ENCODE peak calls at places on chromosomes 11 and 22, in five cellular contexts. One of them, this sample, is unnamed.

GRCh38 chr11:503179-503981 is 3.7 kb downstream of the RNH1 start:
- DNase-seq in A549: no peak
- DNase-seq in HepG2: no peak
- DNase-seq in GM12878: peak; percentile 38
- DNase-seq in K562: peak; percentile 62
- DNase-seq in this sample: no peak

GRCh38 chr11:117189191-117189940 is 9.8 kb upstream of the TAGLN start:
- DNase-seq in A549: no peak
- DNase-seq in HepG2: no peak
- DNase-seq in GM12878: peak; percentile 68
- DNase-seq in K562: no peak
- DNase-seq in this sample: no peak

GRCh38 chr11:11407738-11408084 is 54.7 kb upstream of the CSNK2A3 start:
- DNase-seq in A549: no peak
- DNase-seq in HepG2: no peak
- DNase-seq in GM12878: no peak
- DNase-seq in K562: no peak
- DNase-seq in this sample: no peak

GRCh38 chr11:79982185-79982584 is 541.4 kb upstream of the TENM4 start:
- DNase-seq in A549: no peak
- DNase-seq in HepG2: no peak
- DNase-seq in GM12878: no peak
- DNase-seq in K562: no peak
- DNase-seq in this sample: no peak

GRCh38 chr22:44353063-44353440 is 40.3 kb upstream of the SHISAL1 start:
- DNase-seq in A549: no peak
- DNase-seq in HepG2: no peak
- DNase-seq in GM12878: no peak
- DNase-seq in K562: no peak
- DNase-seq in this sample: no peak

GRCh38 chr22:19515654-19516377 is 8.4 kb downstream of the CLDN5 start:
- DNase-seq in A549: no peak
- DNase-seq in HepG2: no peak
- DNase-seq in GM12878: no peak
- DNase-seq in K562: no peak
- DNase-seq in this sample: no peak

GRCh38 chr11:34327804-34328631 is 29.8 kb downstream of the ABTB2 start:
- DNase-seq in A549: no peak
- DNase-seq in HepG2: no peak
- DNase-seq in GM12878: no peak
- DNase-seq in K562: no peak
- DNase-seq in this sample: no peak

GRCh38 chr11:93843906-93844305 is 6.5 kb downstream of the VSTM5 start:
- DNase-seq in A549: no peak
- DNase-seq in HepG2: no peak
- DNase-seq in GM12878: no peak
- DNase-seq in K562: no peak
- DNase-seq in this sample: no peak

GRCh38 chr22:48084041-48084748 is 1321.7 kb downstream of the TBC1D22A start:
- DNase-seq in A549: no peak
- DNase-seq in HepG2: no peak
- DNase-seq in GM12878: peak; percentile 53
- DNase-seq in K562: no peak
- DNase-seq in this sample: no peak

GRCh38 chr11:84498016-84498415 is 1129.1 kb downstream of the DLG2 start:
- DNase-seq in A549: no peak
- DNase-seq in HepG2: no peak
- DNase-seq in GM12878: no peak
- DNase-seq in K562: no peak
- DNase-seq in this sample: no peak

GRCh38 chr22:33917744-33918406 is 2.4 kb downstream of the LARGE1 start:
- DNase-seq in A549: peak; percentile 26
- DNase-seq in HepG2: peak; percentile 36
- DNase-seq in GM12878: peak; percentile 37
- DNase-seq in K562: no peak
- DNase-seq in this sample: no peak

GRCh38 chr11:62601114-62601363 is 626 bp downstream of the MTA2 start:
- DNase-seq in A549: no peak
- DNase-seq in HepG2: no peak
- DNase-seq in GM12878: no peak
- DNase-seq in K562: peak; percentile 60
- DNase-seq in this sample: no peak

GRCh38 chr11:110463153-110463552 is 33.4 kb downstream of the FDX1 start:
- DNase-seq in A549: peak; percentile 41
- DNase-seq in HepG2: no peak
- DNase-seq in GM12878: no peak
- DNase-seq in K562: no peak
- DNase-seq in this sample: peak; percentile 65

GRCh38 chr22:31496735-31497146 is 405 bp downstream of the SFI1 start:
- DNase-seq in A549: no peak
- DNase-seq in HepG2: no peak
- DNase-seq in GM12878: no peak
- DNase-seq in K562: no peak
- DNase-seq in this sample: no peak

GRCh38 chr11:64251986-64252837 is 882 bp downstream of the PLCB3 start:
- DNase-seq in A549: no peak
- DNase-seq in HepG2: no peak
- DNase-seq in GM12878: no peak
- DNase-seq in K562: peak; percentile 74
- DNase-seq in this sample: peak; percentile 68

GRCh38 chr11:9232482-9232881 is 32.7 kb downstream of the DENND5A start:
- DNase-seq in A549: no peak
- DNase-seq in HepG2: no peak
- DNase-seq in GM12878: no peak
- DNase-seq in K562: no peak
- DNase-seq in this sample: no peak

GRCh38 chr11:6755303-6755952 is 16.3 kb downstream of the OR2AG2 start:
- DNase-seq in A549: peak; percentile 36
- DNase-seq in HepG2: peak; percentile 10
- DNase-seq in GM12878: no peak
- DNase-seq in K562: peak; percentile 58
- DNase-seq in this sample: peak; percentile 63

GRCh38 chr22:26027341-26027740 is 141.9 kb upstream of the SEZ6L start:
- DNase-seq in A549: no peak
- DNase-seq in HepG2: no peak
- DNase-seq in GM12878: no peak
- DNase-seq in K562: no peak
- DNase-seq in this sample: no peak

GRCh38 chr11:46299425-46300067 is 22.1 kb downstream of the CREB3L1 start:
- DNase-seq in A549: peak; percentile 48
- DNase-seq in HepG2: no peak
- DNase-seq in GM12878: no peak
- DNase-seq in K562: no peak
- DNase-seq in this sample: no peak

GRCh38 chr11:13972033-13972910 is 9.7 kb downstream of the SPON1 start:
- DNase-seq in A549: no peak
- DNase-seq in HepG2: no peak
- DNase-seq in GM12878: no peak
- DNase-seq in K562: no peak
- DNase-seq in this sample: no peak

GRCh38 chr11:71370895-71371673 is 77.1 kb downstream of the DHCR7 start:
- DNase-seq in A549: no peak
- DNase-seq in HepG2: no peak
- DNase-seq in GM12878: no peak
- DNase-seq in K562: no peak
- DNase-seq in this sample: no peak
- TF ChIP-seq KDM1A in A549: no peak
- TF ChIP-seq KDM1A in HepG2: no peak
- TF ChIP-seq KDM1A in GM12878: no peak
- TF ChIP-seq KDM1A in K562: no peak
- TF ChIP-seq KDM1A in this sample: no peak

DNA sequence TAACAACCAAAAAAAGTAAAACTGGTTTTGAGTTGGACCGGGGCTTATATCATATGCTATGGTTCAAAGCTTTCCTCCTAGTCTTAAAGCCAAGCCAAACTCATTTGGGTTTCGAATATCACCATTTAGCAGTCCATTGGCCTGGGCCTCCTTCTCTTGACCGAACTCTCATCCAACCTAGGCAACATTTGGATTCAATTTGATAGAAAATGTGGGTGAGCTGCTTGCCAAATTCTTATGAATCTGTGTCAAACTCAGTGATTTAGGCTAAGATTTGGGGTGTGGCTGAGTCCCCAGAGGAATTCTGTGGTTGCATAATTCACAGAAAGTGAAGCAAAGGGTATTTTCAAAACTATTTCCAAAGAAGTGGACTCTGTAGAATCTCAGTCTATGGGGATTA is 83.7 kb downstream of the BLID start:
- DNase-seq in A549: no peak
- DNase-seq in HepG2: no peak
- DNase-seq in GM12878: no peak
- DNase-seq in K562: no peak
- DNase-seq in this sample: no peak
- TF ChIP-seq KDM1A in A549: no peak
- TF ChIP-seq KDM1A in HepG2: no peak
- TF ChIP-seq KDM1A in GM12878: no peak
- TF ChIP-seq KDM1A in K562: no peak
- TF ChIP-seq KDM1A in this sample: no peak

GRCh38 chr11:17526931-17527660 is 17.1 kb downstream of the USH1C start:
- DNase-seq in A549: no peak
- DNase-seq in HepG2: no peak
- DNase-seq in GM12878: no peak
- DNase-seq in K562: no peak
- DNase-seq in this sample: no peak

GRCh38 chr11:17528181-17528691 is 16.0 kb downstream of the USH1C start:
- DNase-seq in A549: peak; percentile 42
- DNase-seq in HepG2: peak; percentile 23
- DNase-seq in GM12878: no peak
- DNase-seq in K562: peak; percentile 83
- DNase-seq in this sample: no peak

GRCh38 chr11:17524221-17524620 is 20.0 kb downstream of the USH1C start:
- DNase-seq in A549: no peak
- DNase-seq in HepG2: no peak
- DNase-seq in GM12878: no peak
- DNase-seq in K562: no peak
- DNase-seq in this sample: no peak

GRCh38 chr11:17526326-17526725 is 17.9 kb downstream of the USH1C start:
- DNase-seq in A549: no peak
- DNase-seq in HepG2: no peak
- DNase-seq in GM12878: no peak
- DNase-seq in K562: no peak
- DNase-seq in this sample: no peak

DNA sequence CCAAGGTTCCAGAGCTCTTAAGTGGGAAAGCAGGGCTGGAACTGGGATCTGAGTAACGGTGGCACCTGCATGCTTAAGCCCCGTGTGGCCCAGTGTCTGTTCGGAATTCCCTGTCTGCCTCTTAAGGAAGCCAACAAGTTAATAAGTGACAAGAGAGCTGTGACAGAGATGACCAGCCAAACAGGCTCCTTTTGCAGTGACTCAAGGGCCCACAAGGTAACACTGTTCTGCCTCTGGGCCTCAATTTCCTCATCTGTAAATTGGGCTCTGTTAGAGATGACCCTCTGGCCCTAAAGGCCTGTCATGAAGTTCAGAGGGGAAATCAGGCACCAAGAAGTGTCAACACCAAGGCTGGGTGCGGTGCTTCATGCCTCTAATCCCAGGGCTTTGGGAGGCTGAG is 18.6 kb downstream of the USH1C start:
- DNase-seq in A549: no peak
- DNase-seq in HepG2: no peak
- DNase-seq in GM12878: no peak
- DNase-seq in K562: no peak
- DNase-seq in this sample: no peak
- TF ChIP-seq KDM1A in A549: no peak
- TF ChIP-seq KDM1A in HepG2: no peak
- TF ChIP-seq KDM1A in GM12878: no peak
- TF ChIP-seq KDM1A in K562: no peak
- TF ChIP-seq KDM1A in this sample: no peak

GRCh38 chr11:12585861-12586260 is 88.4 kb upstream of the TEAD1 start:
- DNase-seq in A549: no peak
- DNase-seq in HepG2: no peak
- DNase-seq in GM12878: no peak
- DNase-seq in K562: no peak
- DNase-seq in this sample: no peak

GRCh38 chr11:12577746-12578644 is 96.2 kb upstream of the TEAD1 start:
- DNase-seq in A549: peak; percentile 26
- DNase-seq in HepG2: no peak
- DNase-seq in GM12878: no peak
- DNase-seq in K562: peak; percentile 41
- DNase-seq in this sample: no peak

GRCh38 chr11:12587333-12587997 is 86.8 kb upstream of the TEAD1 start:
- DNase-seq in A549: no peak
- DNase-seq in HepG2: no peak
- DNase-seq in GM12878: no peak
- DNase-seq in K562: no peak
- DNase-seq in this sample: no peak

GRCh38 chr11:12581923-12582322 is 92.3 kb upstream of the TEAD1 start:
- DNase-seq in A549: peak; percentile 56
- DNase-seq in HepG2: no peak
- DNase-seq in GM12878: no peak
- DNase-seq in K562: no peak
- DNase-seq in this sample: no peak
- TF ChIP-seq KDM1A in A549: no peak
- TF ChIP-seq KDM1A in HepG2: no peak
- TF ChIP-seq KDM1A in GM12878: no peak
- TF ChIP-seq KDM1A in K562: no peak
- TF ChIP-seq KDM1A in this sample: no peak

DNA sequence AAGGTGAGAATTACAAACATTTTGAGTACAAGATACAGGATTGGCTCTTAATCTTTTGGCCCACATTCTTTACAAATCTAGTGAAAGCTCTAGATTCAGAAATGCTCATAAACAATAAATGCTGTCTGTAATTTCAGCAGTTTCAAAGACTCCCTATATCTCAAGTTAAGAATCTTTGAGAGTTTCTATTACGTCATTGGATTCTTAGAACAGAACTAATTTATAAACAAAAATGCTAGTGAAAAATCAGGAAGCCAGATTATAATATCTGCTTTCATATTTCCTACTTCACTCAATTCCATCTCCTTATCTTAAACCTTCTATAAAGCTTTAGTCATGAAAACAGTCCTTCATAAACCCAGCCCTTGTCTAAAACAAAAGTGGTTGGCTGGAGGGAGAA is 32.1 kb downstream of the CTSC start:
- DNase-seq in A549: no peak
- DNase-seq in HepG2: no peak
- DNase-seq in GM12878: no peak
- DNase-seq in K562: no peak
- DNase-seq in this sample: no peak
- TF ChIP-seq KDM1A in A549: no peak
- TF ChIP-seq KDM1A in HepG2: no peak
- TF ChIP-seq KDM1A in GM12878: no peak
- TF ChIP-seq KDM1A in K562: no peak
- TF ChIP-seq KDM1A in this sample: no peak

DNA sequence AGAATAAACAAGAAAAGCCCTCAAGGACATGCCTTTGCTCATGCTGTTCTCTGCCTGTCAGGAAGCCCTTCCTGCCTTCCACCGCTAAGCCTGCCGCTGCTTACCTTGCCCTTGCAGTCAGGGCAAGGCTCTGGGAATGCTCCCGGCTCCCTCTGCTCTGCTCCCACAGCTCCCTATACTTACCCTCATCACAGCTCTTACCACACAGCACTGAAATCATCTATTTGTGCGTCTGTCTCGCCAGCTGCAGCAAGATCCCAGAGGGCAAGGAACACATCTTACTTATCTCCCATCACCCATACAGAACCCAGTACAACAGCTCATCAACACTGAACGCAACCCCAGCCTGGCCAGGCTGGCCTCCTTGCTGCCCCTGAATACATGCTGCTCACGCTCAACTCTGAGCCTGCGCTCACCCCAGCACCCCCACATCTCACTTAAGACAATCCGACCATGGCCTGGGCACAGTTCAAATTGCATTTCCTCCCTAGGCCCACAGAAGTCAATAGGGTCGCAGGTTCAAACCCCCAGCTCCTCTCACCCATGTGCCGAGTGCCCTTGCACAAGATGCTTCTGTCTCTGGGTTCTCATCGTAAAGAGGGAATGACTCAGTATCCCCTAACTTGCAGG is 161.8 kb downstream of the IGLL1 start:
- DNase-seq in A549: no peak
- DNase-seq in HepG2: no peak
- DNase-seq in GM12878: no peak
- DNase-seq in K562: no peak
- DNase-seq in this sample: no peak
- TF ChIP-seq KDM1A in A549: no peak
- TF ChIP-seq KDM1A in HepG2: no peak
- TF ChIP-seq KDM1A in GM12878: no peak
- TF ChIP-seq KDM1A in K562: no peak
- TF ChIP-seq KDM1A in this sample: no peak